ENCODE peak calls at places on chromosomes 6 and 20, in six cellular contexts. T, W, A, X, I and Z are unnamed samples.

GRCh38 chr6:168132531-168133184 is 53.6 kb upstream of the FRMD1 start:
- DNase-seq in T (no peak), W (peak), A (no peak), X (peak), I (no peak), Z (peak)

GRCh38 chr20:52590100-52590499 is 382.1 kb upstream of the TSHZ2 start:
- DNase-seq in T (no peak), W (no peak), A (no peak), X (no peak), I (no peak), Z (no peak)

GRCh38 chr6:12164508-12164770 is 125.7 kb upstream of the EDN1 start:
- DNase-seq in T (no peak), W (no peak), A (no peak), X (no peak), I (no peak), Z (no peak)

GRCh38 chr6:148501178-148501590 is 158.5 kb downstream of the SASH1 start:
- DNase-seq in T (peak), W (peak), A (no peak), X (peak), I (no peak), Z (no peak)

GRCh38 chr20:54585222-54585621 is 109.8 kb downstream of the DOK5 start:
- DNase-seq in T (no peak), W (no peak), A (no peak), X (no peak), I (no peak), Z (no peak)

GRCh38 chr6:88220493-88220892 is 54.3 kb upstream of the CNR1 start:
- DNase-seq in T (peak), W (no peak), A (peak), X (peak), I (peak), Z (peak)

GRCh38 chr6:10406556-10406955 is 8.3 kb downstream of the TFAP2A start:
- DNase-seq in T (peak), W (no peak), A (peak), X (no peak), I (no peak), Z (no peak)

GRCh38 chr20:48336647-48337046 is 491.2 kb downstream of the PREX1 start:
- DNase-seq in T (no peak), W (no peak), A (no peak), X (no peak), I (no peak), Z (no peak)

GRCh38 chr20:32017711-32018251 is 7.5 kb downstream of the CCM2L start:
- DNase-seq in T (peak), W (no peak), A (no peak), X (no peak), I (peak), Z (peak)

GRCh38 chr20:32575805-32576204 is 9.3 kb downstream of the NOL4L start:
- DNase-seq in T (no peak), W (no peak), A (no peak), X (no peak), I (no peak), Z (no peak)

GRCh38 chr20:34363062-34364012 is at the start of gene ITCH:
- DNase-seq in T (peak), W (peak), A (peak), X (peak), I (peak), Z (peak)

GRCh38 chr6:116005508-116005855 is 55.2 kb downstream of the FRK start:
- DNase-seq in T (no peak), W (no peak), A (no peak), X (no peak), I (no peak), Z (no peak)

GRCh38 chr20:10061641-10062040 is 26.9 kb downstream of the ANKEF1 start:
- DNase-seq in T (no peak), W (no peak), A (no peak), X (no peak), I (no peak), Z (no peak)

GRCh38 chr6:75230484-75231325 is 12.9 kb downstream of the COX7A2 start:
- DNase-seq in T (peak), W (no peak), A (peak), X (peak), I (no peak), Z (peak)

GRCh38 chr6:152398993-152399392 is 238.2 kb downstream of the SYNE1 start:
- DNase-seq in T (no peak), W (no peak), A (no peak), X (no peak), I (no peak), Z (no peak)

GRCh38 chr6:44217332-44218143 is 812 bp downstream of the MYMX start:
- DNase-seq in T (peak), W (peak), A (no peak), X (no peak), I (no peak), Z (no peak)